ENCODE peak calls at places on chromosomes 6 and 20, in nine cellular contexts. L is cardiac muscle cell; K is transverse colon; H is Panc1; Z is brain microvascular endothelial cell; T is CD4-positive, CD25-positive, alpha-beta regulatory T cell; V is A549; N is foreskin keratinocyte; J is epithelial cell of prostate. P is an unnamed sample.

GRCh38 chr6:90610291-90610670 is 23.4 kb upstream of the MAP3K7 start:
- DNase-seq in N (peak), V (no peak), L (peak), T (no peak), K (no peak), J (no peak), H (no peak), Z (peak), P (no peak)

GRCh38 chr6:78629154-78629721 is 238.1 kb upstream of the IRAK1BP1 start:
- DNase-seq in K (no peak), V (no peak), J (no peak), N (no peak), T (no peak), L (no peak), H (no peak), Z (peak), P (no peak)

GRCh38 chr6:157519255-157520116 is 138.5 kb downstream of the ZDHHC14 start:
- DNase-seq in K (no peak), Z (no peak), V (no peak), H (no peak), N (peak), L (no peak), J (peak), T (no peak), P (no peak)

GRCh38 chr6:69349776-69350175 is 447.0 kb downstream of the LMBRD1 start:
- DNase-seq in N (no peak), J (no peak), V (no peak), Z (no peak), L (no peak), T (no peak), K (no peak), H (no peak), P (no peak)

GRCh38 chr6:114364295-114364694 is 21.5 kb upstream of the HS3ST5 start:
- DNase-seq in N (peak), H (no peak), J (peak), V (peak), T (no peak), K (no peak), L (peak), Z (peak), P (no peak)

GRCh38 chr20:35093245-35093884 is 758 bp upstream of the TRPC4AP start:
- DNase-seq in L (no peak), N (peak), Z (peak), J (no peak), V (peak), K (no peak), T (no peak), H (peak), P (no peak)

GRCh38 chr20:29314294-29314693 is 1943.2 kb upstream of the DEFB115 start:
- DNase-seq in J (no peak), L (no peak), T (no peak), N (no peak), K (no peak), H (no peak), Z (no peak), V (no peak), P (no peak)

GRCh38 chr6:149461670-149462069 is 23.1 kb downstream of the ZC3H12D start:
- DNase-seq in K (no peak), H (no peak), L (no peak), V (no peak), N (no peak), T (no peak), Z (no peak), J (no peak), P (no peak)

GRCh38 chr6:45710304-45710821 is 305.3 kb downstream of the CLIC5 start:
- DNase-seq in L (no peak), K (peak), T (peak), N (no peak), H (no peak), Z (no peak), J (no peak), V (no peak), P (no peak)

GRCh38 chr6:39300739-39301138 is 13.5 kb downstream of the KCNK17 start:
- DNase-seq in V (no peak), K (no peak), H (no peak), J (no peak), N (no peak), T (no peak), L (no peak), Z (no peak), P (no peak)

GRCh38 chr20:44693625-44694024 is 21.5 kb upstream of the CCN5 start:
- DNase-seq in N (no peak), T (no peak), V (no peak), L (no peak), H (no peak), J (no peak), K (no peak), Z (no peak), P (no peak)
- H3K27ac ChIP-seq in N (no peak), T (no peak), V (peak), L (no peak), H (peak), J (no peak), K (peak), Z (peak), P (no peak)

GRCh38 chr6:56062856-56063255 is 184.5 kb downstream of the COL21A1 start:
- DNase-seq in L (no peak), V (no peak), H (no peak), N (no peak), K (no peak), T (no peak), J (no peak), Z (no peak), P (no peak)
- H3K27ac ChIP-seq in L (no peak), V (no peak), H (no peak), N (no peak), K (no peak), T (no peak), J (no peak), Z (no peak), P (no peak)

DNA sequence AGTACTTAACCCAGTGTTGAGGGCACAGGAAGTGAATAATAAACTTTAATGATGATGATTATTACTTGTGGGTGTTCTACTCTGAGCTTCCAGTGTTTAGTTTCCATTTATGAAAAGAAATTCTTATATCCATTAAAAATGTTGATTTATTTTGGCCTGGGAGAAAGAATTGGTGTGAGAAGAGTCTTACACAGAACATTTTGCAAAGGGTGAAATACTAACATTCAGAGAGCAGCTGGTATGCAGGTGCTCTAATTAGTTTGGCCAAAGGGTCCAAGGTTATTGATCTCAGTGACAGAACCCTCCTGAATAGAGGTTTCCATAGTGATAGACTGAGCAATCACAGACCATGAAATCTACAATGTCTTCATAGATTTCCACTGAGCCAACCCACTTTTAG is 4.4 kb downstream of the OSER1 start:
- DNase-seq in V (no peak), J (no peak), K (no peak), N (no peak), H (no peak), T (no peak), Z (no peak), L (no peak), P (no peak)
- H3K27ac ChIP-seq in V (peak), J (peak), K (peak), N (no peak), H (peak), T (no peak), Z (no peak), L (no peak), P (no peak)

GRCh38 chr6:21033575-21034026 is 499.3 kb downstream of the CDKAL1 start:
- DNase-seq in J (peak), K (no peak), H (no peak), L (no peak), T (no peak), V (no peak), Z (peak), N (peak), P (no peak)
- H3K27ac ChIP-seq in J (peak), K (no peak), H (no peak), L (no peak), T (no peak), V (peak), Z (no peak), N (peak), P (no peak)

DNA sequence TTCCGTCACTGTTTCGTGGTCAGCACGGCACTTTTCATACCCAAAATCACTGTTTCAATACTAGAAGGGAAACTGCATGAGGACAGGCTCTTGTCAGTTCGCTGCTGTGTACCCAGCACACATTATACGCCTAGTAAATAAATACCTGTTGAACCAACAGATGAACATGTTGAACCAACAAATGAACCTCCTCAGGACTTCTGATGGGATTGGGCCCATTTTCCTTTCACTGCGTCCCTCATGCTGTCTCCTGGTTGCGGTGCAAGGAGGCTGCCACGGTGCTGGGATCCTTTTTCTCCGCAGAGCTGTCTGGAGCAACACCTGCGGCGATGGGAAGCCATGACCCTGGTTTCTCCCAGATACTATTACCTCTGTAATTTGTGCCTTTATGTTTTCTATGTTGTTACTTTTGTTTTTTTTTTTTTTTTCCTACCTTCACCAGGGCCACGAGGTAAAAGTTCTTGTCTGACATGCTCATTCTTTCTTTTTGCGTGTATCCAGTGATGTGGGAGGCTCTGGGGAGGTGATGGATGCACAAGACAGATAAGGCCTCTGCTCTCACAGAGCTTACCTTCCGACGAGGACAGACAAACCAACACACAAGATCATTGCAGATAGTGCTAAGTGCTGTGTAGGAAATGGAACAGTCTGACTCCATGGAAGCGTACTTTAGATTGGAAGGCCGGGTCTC is 1.1 kb downstream of the VAPB start:
- DNase-seq in N (no peak), T (no peak), L (no peak), V (no peak), K (no peak), Z (no peak), H (no peak), J (no peak), P (no peak)
- H3K27ac ChIP-seq in N (peak), T (peak), L (no peak), V (peak), K (peak), Z (peak), H (peak), J (peak), P (peak)

GRCh38 chr20:58634121-58634817 is 16.8 kb upstream of the STX16 start:
- DNase-seq in L (no peak), V (no peak), H (no peak), N (no peak), K (no peak), Z (no peak), T (no peak), J (no peak), P (no peak)
- H3K27ac ChIP-seq in L (no peak), V (no peak), H (no peak), N (no peak), K (peak), Z (no peak), T (peak), J (no peak), P (no peak)

GRCh38 chr6:100678027-100678426 is 203.1 kb downstream of the ASCC3 start:
- DNase-seq in H (no peak), V (no peak), N (no peak), Z (no peak), J (no peak), T (no peak), K (no peak), L (no peak), P (no peak)
- H3K27ac ChIP-seq in H (no peak), V (no peak), N (no peak), Z (no peak), J (no peak), T (no peak), K (no peak), L (no peak), P (no peak)

DNA sequence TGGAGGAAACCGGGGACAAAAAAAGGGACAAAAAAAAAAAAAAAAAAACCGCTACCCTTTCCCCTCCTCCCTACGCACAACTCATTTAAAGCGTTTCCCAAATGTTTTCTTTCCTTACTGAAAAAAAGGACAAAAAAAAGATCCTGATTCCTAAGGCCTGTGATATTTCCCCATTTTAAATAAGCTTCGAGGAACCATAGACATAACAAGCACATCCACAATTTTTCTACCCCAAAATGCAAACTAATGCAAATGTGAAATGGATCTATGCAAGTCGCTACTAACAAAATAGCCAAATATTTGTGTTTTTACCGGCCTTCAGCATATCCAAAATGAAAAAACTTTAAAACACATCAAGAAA is 1.4 kb upstream of the ZNF217 start:
- DNase-seq in L (no peak), K (no peak), H (no peak), Z (no peak), V (no peak), N (peak), J (no peak), T (no peak), P (no peak)
- H3K27ac ChIP-seq in L (peak), K (peak), H (peak), Z (peak), V (peak), N (peak), J (peak), T (peak), P (peak)

GRCh38 chr6:36018339-36018738 is 6.1 kb downstream of the SLC26A8 start:
- DNase-seq in N (no peak), T (no peak), J (no peak), H (no peak), V (no peak), K (no peak), L (no peak), Z (no peak), P (no peak)
- H3K27ac ChIP-seq in N (no peak), T (no peak), J (no peak), H (no peak), V (no peak), K (no peak), L (no peak), Z (no peak), P (no peak)

GRCh38 chr6:41630069-41630468 is 8.2 kb upstream of the MDFI start:
- DNase-seq in N (no peak), K (no peak), Z (no peak), J (no peak), L (no peak), V (no peak), T (no peak), H (no peak), P (no peak)
- H3K27ac ChIP-seq in N (no peak), K (no peak), Z (no peak), J (no peak), L (no peak), V (no peak), T (no peak), H (no peak), P (no peak)